ENCODE peak calls at places on chromosomes 13 and 19, in eight cellular contexts. B is left lung; C is fibroblast of mammary gland; Y is esophagus squamous epithelium; D is IMR-90; R is CD8-positive, alpha-beta memory T cell; J is cardiac muscle cell; S is A549. M is an unnamed sample.
A peak's percentile ranks its signal among the peaks of the same experiment; 100 is the strongest.

GRCh38 chr13:110136660-110137585 is 170.0 kb downstream of the COL4A1 start:
- DNase-seq in B (no peak), S (no peak), J (no peak), C (no peak), Y (no peak), D (no peak), R (no peak), M (no peak)

GRCh38 chr13:33401238-33401637 is 115.7 kb upstream of the STARD13 start:
- DNase-seq in S (no peak), D (no peak), J (no peak), Y (no peak), R (no peak), B (no peak), C (no peak), M (no peak)

GRCh38 chr19:43759515-43759914 is 4.8 kb upstream of the SMG9 start:
- DNase-seq in R (no peak), D (peak; percentile 55), J (peak; percentile 33), S (peak; percentile 84), Y (no peak), B (no peak), C (peak; percentile 88), M (peak; percentile 90)

GRCh38 chr19:16919496-16919895 is 30.7 kb downstream of the F2RL3 start:
- DNase-seq in Y (no peak), J (no peak), B (no peak), S (no peak), D (no peak), C (no peak), R (no peak), M (no peak)

GRCh38 chr19:13621413-13621812 is 115.1 kb upstream of the CACNA1A start:
- DNase-seq in Y (no peak), B (no peak), S (no peak), D (peak; percentile 96), R (no peak), C (peak; percentile 97), J (peak; percentile 64), M (peak; percentile 71)

GRCh38 chr19:1122972-1123363 is 19.2 kb downstream of the GPX4 start:
- DNase-seq in Y (no peak), B (peak; percentile 94), R (no peak), C (peak; percentile 83), J (peak; percentile 86), D (peak; percentile 56), S (no peak), M (peak; percentile 90)

GRCh38 chr19:51689751-51690358 is 3.3 kb upstream of the SPACA6 start:
- DNase-seq in B (peak; percentile 83), D (no peak), C (no peak), Y (no peak), J (peak; percentile 68), S (peak; percentile 57), R (no peak), M (peak; percentile 68)

GRCh38 chr13:108495686-108496363 is 133.6 kb upstream of the MYO16 start:
- DNase-seq in D (no peak), B (peak; percentile 82), C (no peak), R (no peak), J (peak; percentile 1), Y (no peak), S (no peak), M (peak; percentile 25)

GRCh38 chr13:113817860-113818691 is 45.8 kb downstream of the GAS6 start:
- DNase-seq in Y (no peak), C (no peak), D (no peak), B (peak; percentile 80), J (no peak), S (no peak), R (no peak), M (no peak)

GRCh38 chr13:33514362-33514761 is 228.8 kb upstream of the STARD13 start:
- DNase-seq in B (no peak), C (no peak), D (no peak), S (no peak), J (no peak), Y (no peak), R (no peak), M (no peak)

GRCh38 chr19:3637621-3638020 is 11.0 kb upstream of the CACTIN start:
- DNase-seq in R (no peak), S (no peak), B (peak; percentile 66), Y (no peak), J (no peak), D (no peak), C (no peak), M (no peak)

GRCh38 chr13:31756346-31756745 is 17.0 kb downstream of the RXFP2 start:
- DNase-seq in J (peak; percentile 69), B (no peak), R (no peak), C (peak; percentile 100), Y (no peak), D (peak; percentile 94), S (no peak), M (peak; percentile 96)

GRCh38 chr19:43265664-43266025 is 3.7 kb downstream of the PSG9 start:
- DNase-seq in B (no peak), R (no peak), J (no peak), D (peak; percentile 11), S (no peak), Y (no peak), C (no peak), M (no peak)

GRCh38 chr19:33234736-33235135 is 9.1 kb upstream of the SLC7A10 start:
- DNase-seq in B (peak; percentile 30), C (no peak), S (no peak), D (no peak), Y (no peak), R (no peak), J (no peak), M (no peak)

GRCh38 chr19:2253106-2254051 is 2.8 kb downstream of the JSRP1 start:
- DNase-seq in B (no peak), J (no peak), D (no peak), S (no peak), Y (no peak), R (no peak), C (no peak), M (no peak)

GRCh38 chr19:19488875-19489690 is 26.3 kb downstream of the TSSK6 start:
- DNase-seq in R (peak; percentile 82), B (peak; percentile 88), S (peak; percentile 38), D (peak; percentile 96), J (peak; percentile 96), Y (peak; percentile 70), C (peak; percentile 97), M (peak; percentile 96)

GRCh38 chr19:57643734-57644133 is 10.8 kb downstream of the ZNF211 start:
- DNase-seq in J (no peak), C (no peak), R (no peak), B (no peak), D (no peak), S (no peak), Y (no peak), M (no peak)

GRCh38 chr19:2544576-2545415 is 68.9 kb downstream of the GADD45B start:
- DNase-seq in Y (no peak), J (no peak), B (peak; percentile 45), R (no peak), C (no peak), D (no peak), S (no peak), M (no peak)

GRCh38 chr19:7914099-7914498 is 531 bp upstream of the TGFBR3L start:
- DNase-seq in C (no peak), Y (no peak), J (no peak), B (no peak), S (no peak), R (no peak), D (no peak), M (no peak)

GRCh38 chr13:101397742-101398141 is 18.6 kb downstream of the NALCN start:
- DNase-seq in R (no peak), B (no peak), Y (no peak), C (peak; percentile 91), S (no peak), D (peak; percentile 92), J (no peak), M (peak; percentile 8)

GRCh38 chr13:45102136-45102802 is 18.0 kb upstream of the GTF2F2 start:
- DNase-seq in R (no peak), J (no peak), B (no peak), S (no peak), C (no peak), D (peak; percentile 55), Y (no peak), M (no peak)

GRCh38 chr13:23956106-23956505 is 58.8 kb upstream of the C1QTNF9B start:
- DNase-seq in Y (no peak), B (no peak), D (peak; percentile 55), J (peak; percentile 28), R (no peak), C (peak; percentile 67), S (no peak), M (peak; percentile 64)

GRCh38 chr13:34019870-34020269 is 201.9 kb downstream of the RFC3 start:
- DNase-seq in B (no peak), R (no peak), C (peak; percentile 7), D (no peak), S (no peak), J (no peak), Y (no peak), M (no peak)

GRCh38 chr13:40072663-40073120 is 417.2 kb downstream of the COG6 start:
- DNase-seq in B (no peak), R (no peak), S (no peak), J (no peak), D (no peak), C (no peak), Y (no peak), M (no peak)

GRCh38 chr13:42985312-42986175 is 6.5 kb downstream of the EPSTI1 start:
- DNase-seq in D (no peak), S (no peak), Y (no peak), C (peak; percentile 71), J (peak; percentile 42), R (no peak), B (no peak), M (no peak)
- H3K4me3 ChIP-seq in D (no peak overlapping the region), S (no peak overlapping the region), Y (peak overlapping the region; percentile 5), C (no peak overlapping the region), J (no peak overlapping the region), R (no peak overlapping the region), B (no peak overlapping the region), M (no peak overlapping the region)

GRCh38 chr19:38210458-38210987 is 13.5 kb downstream of the DPF1 start:
- DNase-seq in S (no peak), B (no peak), J (peak; percentile 55), R (no peak), C (no peak), Y (no peak), D (peak; percentile 28), M (peak; percentile 42)
- H3K4me3 ChIP-seq in S (no peak overlapping the region), B (no peak overlapping the region), J (no peak overlapping the region), R (no peak overlapping the region), C (peak overlapping the region; percentile 3), Y (peak overlapping the region; percentile 52), D (no peak overlapping the region), M (no peak overlapping the region)

GRCh38 chr19:34359954-34360315 is 5.1 kb upstream of the GPI start:
- DNase-seq in D (no peak), S (no peak), Y (no peak), B (peak; percentile 36), J (no peak), R (no peak), C (no peak), M (no peak)
- H3K4me3 ChIP-seq in D (peak overlapping the region; percentile 31), S (peak overlapping the region; percentile 47), Y (peak overlapping the region; percentile 66), B (peak overlapping the region; percentile 32), J (peak overlapping the region; percentile 5), R (peak overlapping the region; percentile 67), C (peak overlapping the region; percentile 53), M (peak overlapping the region; percentile 43)

DNA sequence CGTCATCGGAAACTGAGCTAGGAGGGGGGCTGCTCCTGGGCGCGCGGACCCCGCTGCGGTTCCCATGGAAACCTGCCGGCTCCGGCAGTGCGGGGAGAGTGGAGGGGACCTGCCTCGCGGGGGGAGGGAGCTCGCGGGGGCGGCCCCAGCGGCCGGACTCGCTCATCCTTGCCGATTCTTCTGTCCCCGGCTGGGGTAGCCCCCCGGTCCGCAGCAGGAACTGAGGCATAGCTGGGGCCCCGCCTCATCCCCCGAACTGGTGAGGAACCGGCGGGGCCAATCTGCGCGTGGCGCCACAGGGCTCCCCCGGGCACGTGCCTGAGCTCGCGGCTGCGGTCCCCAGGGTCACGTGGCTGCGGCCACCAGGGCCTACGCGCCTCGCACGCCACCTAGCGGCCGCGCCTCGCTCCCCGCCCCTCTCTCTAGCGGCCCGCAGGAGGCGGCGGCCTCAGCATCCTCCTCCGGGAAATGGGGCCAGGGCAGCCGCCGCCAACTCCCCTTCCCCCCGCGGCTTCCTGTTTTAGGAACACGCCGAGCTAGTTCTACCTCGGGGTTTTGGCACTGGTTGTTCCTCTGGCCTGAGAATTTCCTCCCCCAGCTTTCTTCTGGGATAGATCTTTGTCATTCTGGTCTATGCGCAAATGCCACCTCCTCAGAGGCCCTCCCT is 1.7 kb upstream of the ELAVL3 start:
- DNase-seq in S (peak; percentile 75), B (peak; percentile 97), J (peak; percentile 92), Y (no peak), D (peak; percentile 72), C (peak; percentile 70), R (peak; percentile 87), M (peak; percentile 83)
- H3K4me3 ChIP-seq in S (peak overlapping the region; percentile 64), B (peak overlapping the region; percentile 13), J (peak overlapping the region; percentile 25), Y (peak overlapping the region; percentile 51), D (peak overlapping the region; percentile 49), C (peak overlapping the region; percentile 21), R (peak overlapping the region; percentile 39), M (peak overlapping the region; percentile 37)

M was measured in cardiac fibroblast.